ENCODE peak calls at places on chromosomes 1 and 21, in seven cellular contexts. One of them, this sample, is unnamed.

GRCh38 chr1:202056644-202057334 is 46.4 kb downstream of the ELF3 start:
- DNase-seq in mesenchymal stem cell: no peak
- DNase-seq in H9: no peak
- DNase-seq in H1: no peak
- DNase-seq in neuronal stem cell: no peak
- DNase-seq in mesendoderm: no peak
- DNase-seq in trophoblast cell: no peak
- DNase-seq in this sample: no peak

GRCh38 chr1:207867136-207868081 is 43.5 kb downstream of the CD34 start:
- DNase-seq in mesenchymal stem cell: peak
- DNase-seq in H9: no peak
- DNase-seq in H1: no peak
- DNase-seq in neuronal stem cell: no peak
- DNase-seq in mesendoderm: no peak
- DNase-seq in trophoblast cell: no peak
- DNase-seq in this sample: no peak

GRCh38 chr1:236681184-236681583 is 5.1 kb upstream of the ACTN2 start:
- DNase-seq in mesenchymal stem cell: no peak
- DNase-seq in H9: no peak
- DNase-seq in H1: no peak
- DNase-seq in neuronal stem cell: no peak
- DNase-seq in mesendoderm: no peak
- DNase-seq in trophoblast cell: no peak
- DNase-seq in this sample: no peak

GRCh38 chr1:1075148-1075935 is 1.2 kb upstream of the RNF223 start:
- DNase-seq in mesenchymal stem cell: no peak
- DNase-seq in H9: no peak
- DNase-seq in H1: no peak
- DNase-seq in neuronal stem cell: no peak
- DNase-seq in mesendoderm: no peak
- DNase-seq in trophoblast cell: no peak
- DNase-seq in this sample: no peak

GRCh38 chr1:119048624-119049404 is 60.7 kb upstream of the TBX15 start:
- DNase-seq in mesenchymal stem cell: no peak
- DNase-seq in H9: no peak
- DNase-seq in H1: no peak
- DNase-seq in neuronal stem cell: no peak
- DNase-seq in mesendoderm: no peak
- DNase-seq in trophoblast cell: no peak
- DNase-seq in this sample: no peak

GRCh38 chr1:78652019-78652560 is 2.5 kb downstream of the IFI44 start:
- DNase-seq in mesenchymal stem cell: no peak
- DNase-seq in H9: no peak
- DNase-seq in H1: no peak
- DNase-seq in neuronal stem cell: no peak
- DNase-seq in mesendoderm: no peak
- DNase-seq in trophoblast cell: no peak
- DNase-seq in this sample: no peak

GRCh38 chr1:199042193-199042592 is 403.4 kb downstream of the PTPRC start:
- DNase-seq in mesenchymal stem cell: no peak
- DNase-seq in H9: no peak
- DNase-seq in H1: no peak
- DNase-seq in neuronal stem cell: no peak
- DNase-seq in mesendoderm: no peak
- DNase-seq in trophoblast cell: no peak
- DNase-seq in this sample: no peak

GRCh38 chr1:101105877-101106276 is 80.3 kb upstream of the DPH5 start:
- DNase-seq in mesenchymal stem cell: no peak
- DNase-seq in H9: no peak
- DNase-seq in H1: no peak
- DNase-seq in neuronal stem cell: no peak
- DNase-seq in mesendoderm: no peak
- DNase-seq in trophoblast cell: peak
- DNase-seq in this sample: peak

GRCh38 chr1:91795601-91796389 is 90.2 kb downstream of the TGFBR3 start:
- DNase-seq in mesenchymal stem cell: peak
- DNase-seq in H9: no peak
- DNase-seq in H1: no peak
- DNase-seq in neuronal stem cell: no peak
- DNase-seq in mesendoderm: no peak
- DNase-seq in trophoblast cell: peak
- DNase-seq in this sample: peak

GRCh38 chr1:234553241-234554156 is 56.5 kb downstream of the IRF2BP2 start:
- DNase-seq in mesenchymal stem cell: peak
- DNase-seq in H9: peak
- DNase-seq in H1: no peak
- DNase-seq in neuronal stem cell: no peak
- DNase-seq in mesendoderm: peak
- DNase-seq in trophoblast cell: no peak
- DNase-seq in this sample: peak

GRCh38 chr1:108028841-108029401 is 63.9 kb upstream of the VAV3 start:
- DNase-seq in mesenchymal stem cell: no peak
- DNase-seq in H9: no peak
- DNase-seq in H1: no peak
- DNase-seq in neuronal stem cell: no peak
- DNase-seq in mesendoderm: no peak
- DNase-seq in trophoblast cell: no peak
- DNase-seq in this sample: no peak
- H2BK120ac ChIP-seq in mesenchymal stem cell: no peak
- H2BK120ac ChIP-seq in H9: no peak
- H2BK120ac ChIP-seq in H1: no peak
- H2BK120ac ChIP-seq in neuronal stem cell: no peak
- H2BK120ac ChIP-seq in mesendoderm: no peak
- H2BK120ac ChIP-seq in trophoblast cell: no peak
- H2BK120ac ChIP-seq in this sample: no peak

GRCh38 chr21:34706337-34706736 is 37.5 kb downstream of the CLIC6 start:
- DNase-seq in mesenchymal stem cell: no peak
- DNase-seq in H9: no peak
- DNase-seq in H1: no peak
- DNase-seq in neuronal stem cell: no peak
- DNase-seq in mesendoderm: no peak
- DNase-seq in trophoblast cell: no peak
- DNase-seq in this sample: no peak
- H2BK120ac ChIP-seq in mesenchymal stem cell: no peak
- H2BK120ac ChIP-seq in H9: no peak
- H2BK120ac ChIP-seq in H1: no peak
- H2BK120ac ChIP-seq in neuronal stem cell: no peak
- H2BK120ac ChIP-seq in mesendoderm: no peak
- H2BK120ac ChIP-seq in trophoblast cell: no peak
- H2BK120ac ChIP-seq in this sample: no peak

GRCh38 chr21:29261555-29262540 is 36.9 kb upstream of the BACH1 start:
- DNase-seq in mesenchymal stem cell: peak
- DNase-seq in H9: no peak
- DNase-seq in H1: no peak
- DNase-seq in neuronal stem cell: no peak
- DNase-seq in mesendoderm: no peak
- DNase-seq in trophoblast cell: peak
- DNase-seq in this sample: no peak
- H2BK120ac ChIP-seq in mesenchymal stem cell: no peak
- H2BK120ac ChIP-seq in H9: no peak
- H2BK120ac ChIP-seq in H1: no peak
- H2BK120ac ChIP-seq in neuronal stem cell: no peak
- H2BK120ac ChIP-seq in mesendoderm: no peak
- H2BK120ac ChIP-seq in trophoblast cell: peak
- H2BK120ac ChIP-seq in this sample: peak

DNA sequence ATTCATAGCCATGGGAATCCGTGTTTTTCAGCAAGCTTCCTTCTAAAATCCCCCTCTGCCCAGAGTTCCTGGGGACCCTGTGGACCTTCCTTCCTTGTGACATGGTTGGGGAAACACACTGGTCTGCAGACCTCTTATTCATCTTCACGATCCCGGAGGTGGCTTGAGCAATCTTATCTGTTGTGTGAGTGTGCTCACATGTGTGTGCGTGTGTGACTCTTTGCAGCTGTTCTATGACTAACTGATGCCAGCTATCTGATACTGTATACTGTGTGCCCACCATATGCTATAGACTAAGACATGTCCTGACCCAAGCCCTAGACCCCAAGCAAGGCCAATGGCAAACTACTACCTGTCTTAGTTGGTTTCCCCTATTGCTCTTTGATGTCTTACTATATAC is 15.7 kb upstream of the IL10 start:
- DNase-seq in mesenchymal stem cell: no peak
- DNase-seq in H9: no peak
- DNase-seq in H1: no peak
- DNase-seq in neuronal stem cell: no peak
- DNase-seq in mesendoderm: no peak
- DNase-seq in trophoblast cell: no peak
- DNase-seq in this sample: no peak
- H2BK120ac ChIP-seq in mesenchymal stem cell: no peak
- H2BK120ac ChIP-seq in H9: no peak
- H2BK120ac ChIP-seq in H1: no peak
- H2BK120ac ChIP-seq in neuronal stem cell: no peak
- H2BK120ac ChIP-seq in mesendoderm: no peak
- H2BK120ac ChIP-seq in trophoblast cell: no peak
- H2BK120ac ChIP-seq in this sample: no peak

GRCh38 chr1:168751195-168751650 is 22.2 kb upstream of the DPT start:
- DNase-seq in mesenchymal stem cell: peak
- DNase-seq in H9: no peak
- DNase-seq in H1: no peak
- DNase-seq in neuronal stem cell: peak
- DNase-seq in mesendoderm: no peak
- DNase-seq in trophoblast cell: no peak
- DNase-seq in this sample: no peak
- H2BK120ac ChIP-seq in mesenchymal stem cell: no peak
- H2BK120ac ChIP-seq in H9: no peak
- H2BK120ac ChIP-seq in H1: no peak
- H2BK120ac ChIP-seq in neuronal stem cell: no peak
- H2BK120ac ChIP-seq in mesendoderm: no peak
- H2BK120ac ChIP-seq in trophoblast cell: no peak
- H2BK120ac ChIP-seq in this sample: no peak

GRCh38 chr1:156626079-156626438 is 6.8 kb downstream of the HAPLN2 start:
- DNase-seq in mesenchymal stem cell: no peak
- DNase-seq in H9: no peak
- DNase-seq in H1: no peak
- DNase-seq in neuronal stem cell: no peak
- DNase-seq in mesendoderm: no peak
- DNase-seq in trophoblast cell: peak
- DNase-seq in this sample: no peak

GRCh38 chr1:156622581-156623297 is 3.5 kb downstream of the HAPLN2 start:
- DNase-seq in mesenchymal stem cell: no peak
- DNase-seq in H9: no peak
- DNase-seq in H1: no peak
- DNase-seq in neuronal stem cell: no peak
- DNase-seq in mesendoderm: no peak
- DNase-seq in trophoblast cell: no peak
- DNase-seq in this sample: no peak

GRCh38 chr1:156625436-156626078 is 6.3 kb downstream of the HAPLN2 start:
- DNase-seq in mesenchymal stem cell: peak
- DNase-seq in H9: no peak
- DNase-seq in H1: no peak
- DNase-seq in neuronal stem cell: no peak
- DNase-seq in mesendoderm: peak
- DNase-seq in trophoblast cell: peak
- DNase-seq in this sample: peak

GRCh38 chr1:156624814-156625435 is 5.7 kb downstream of the HAPLN2 start:
- DNase-seq in mesenchymal stem cell: no peak
- DNase-seq in H9: no peak
- DNase-seq in H1: no peak
- DNase-seq in neuronal stem cell: no peak
- DNase-seq in mesendoderm: no peak
- DNase-seq in trophoblast cell: no peak
- DNase-seq in this sample: no peak

DNA sequence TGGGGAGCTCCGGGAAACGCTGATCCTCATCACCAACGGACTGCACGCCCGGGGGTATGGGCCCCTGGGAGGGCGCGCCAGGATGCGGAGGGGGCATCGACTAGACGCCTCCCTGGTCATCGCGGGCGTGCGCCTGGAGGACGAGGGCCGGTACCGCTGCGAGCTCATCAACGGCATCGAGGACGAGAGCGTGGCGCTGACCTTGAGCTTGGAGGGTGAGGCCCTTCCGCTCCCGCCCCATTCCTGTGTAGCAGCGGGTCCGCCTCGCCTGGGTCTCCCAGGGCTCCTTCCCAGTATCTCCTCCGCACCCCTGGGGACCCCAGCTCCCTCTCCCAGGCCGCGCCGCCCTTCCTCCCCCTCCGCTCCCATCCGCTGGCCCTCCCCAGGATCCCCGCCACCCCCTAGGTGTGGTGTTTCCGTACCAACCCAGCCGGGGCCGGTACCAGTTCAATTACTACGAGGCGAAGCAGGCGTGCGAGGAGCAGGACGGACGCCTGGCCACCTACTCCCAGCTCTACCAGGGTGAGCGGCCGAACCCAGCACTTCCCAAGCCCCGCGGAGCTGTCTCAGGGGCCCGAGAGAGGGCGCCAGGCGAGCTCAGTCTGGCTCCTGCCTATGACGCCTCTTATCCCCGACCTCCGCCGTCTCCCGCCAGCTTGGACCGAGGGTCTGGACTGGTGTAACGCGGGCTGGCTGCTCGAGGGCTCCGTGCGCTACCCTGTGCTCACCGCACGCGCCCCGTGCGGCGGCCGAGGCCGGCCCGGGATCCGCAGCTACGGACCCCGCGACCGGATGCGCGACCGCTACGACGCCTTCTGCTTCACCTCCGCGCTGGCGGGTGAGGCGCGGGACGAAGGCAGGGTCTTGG is 5.0 kb downstream of the HAPLN2 start:
- DNase-seq in mesenchymal stem cell: peak
- DNase-seq in H9: peak
- DNase-seq in H1: no peak
- DNase-seq in neuronal stem cell: peak
- DNase-seq in mesendoderm: peak
- DNase-seq in trophoblast cell: peak
- DNase-seq in this sample: peak
- H2BK120ac ChIP-seq in mesenchymal stem cell: no peak
- H2BK120ac ChIP-seq in H9: no peak
- H2BK120ac ChIP-seq in H1: no peak
- H2BK120ac ChIP-seq in neuronal stem cell: no peak
- H2BK120ac ChIP-seq in mesendoderm: no peak
- H2BK120ac ChIP-seq in trophoblast cell: no peak
- H2BK120ac ChIP-seq in this sample: no peak

GRCh38 chr1:154852845-154853244 is 17.2 kb downstream of the KCNN3 start:
- DNase-seq in mesenchymal stem cell: no peak
- DNase-seq in H9: no peak
- DNase-seq in H1: no peak
- DNase-seq in neuronal stem cell: no peak
- DNase-seq in mesendoderm: no peak
- DNase-seq in trophoblast cell: no peak
- DNase-seq in this sample: no peak
- H2BK120ac ChIP-seq in mesenchymal stem cell: no peak
- H2BK120ac ChIP-seq in H9: no peak
- H2BK120ac ChIP-seq in H1: no peak
- H2BK120ac ChIP-seq in neuronal stem cell: no peak
- H2BK120ac ChIP-seq in mesendoderm: no peak
- H2BK120ac ChIP-seq in trophoblast cell: no peak
- H2BK120ac ChIP-seq in this sample: no peak

GRCh38 chr1:24898909-24899439 is 31.1 kb downstream of the RUNX3 start:
- DNase-seq in mesenchymal stem cell: no peak
- DNase-seq in H9: no peak
- DNase-seq in H1: no peak
- DNase-seq in neuronal stem cell: no peak
- DNase-seq in mesendoderm: no peak
- DNase-seq in trophoblast cell: no peak
- DNase-seq in this sample: no peak
- H2BK120ac ChIP-seq in mesenchymal stem cell: no peak
- H2BK120ac ChIP-seq in H9: no peak
- H2BK120ac ChIP-seq in H1: no peak
- H2BK120ac ChIP-seq in neuronal stem cell: no peak
- H2BK120ac ChIP-seq in mesendoderm: no peak
- H2BK120ac ChIP-seq in trophoblast cell: no peak
- H2BK120ac ChIP-seq in this sample: no peak

This sample was measured in IMR-90.